ENCODE peak calls at places on chromosomes 7 and 10, in nine cellular contexts. U is cerebellar cortex; X is activated T-cell treated with anti-CD3 and anti-CD28 coated beads, Interleukin-2, amount 50 U/mL, for 1 hour; V is ovary; L is AG09319; H is HuH-7; Z is NCI-H345; I is cardiac fibroblast; R is posterior cingulate gyrus. K is an unnamed sample.

GRCh38 chr10:21158301-21158700 is 261.2 kb upstream of the NEBL start:
- DNase-seq in H (no peak), U (no peak), X (no peak), Z (no peak), R (no peak), I (no peak), L (no peak), V (no peak), K (no peak)

GRCh38 chr10:100183482-100183881 is 2.3 kb downstream of the ERLIN1 start:
- DNase-seq in R (no peak), V (no peak), L (no peak), I (peak; percentile 6), Z (no peak), H (peak; percentile 39), X (no peak), U (no peak), K (no peak)

GRCh38 chr7:21784989-21785388 is 160.7 kb downstream of the CDCA7L start:
- DNase-seq in Z (no peak), H (no peak), X (no peak), U (no peak), R (no peak), V (no peak), I (no peak), L (no peak), K (no peak)

GRCh38 chr7:50684011-50684701 is 98.5 kb downstream of the GRB10 start:
- DNase-seq in R (no peak), H (no peak), V (no peak), I (no peak), U (no peak), X (no peak), Z (no peak), L (no peak), K (no peak)

GRCh38 chr10:133141144-133141962 is 18.7 kb upstream of the KNDC1 start:
- DNase-seq in R (no peak), U (no peak), V (no peak), L (no peak), X (peak; percentile 14), I (no peak), H (no peak), Z (no peak), K (no peak)

GRCh38 chr10:93445097-93445960 is 36.8 kb downstream of the MYOF start:
- DNase-seq in H (peak; percentile 81), R (peak; percentile 52), I (peak; percentile 99), X (no peak), V (peak; percentile 94), L (peak; percentile 98), Z (peak; percentile 73), U (peak; percentile 73), K (peak; percentile 99)

GRCh38 chr7:154874409-154875113 is 128.4 kb downstream of the PAXIP1 start:
- DNase-seq in V (no peak), L (no peak), H (no peak), Z (no peak), R (no peak), I (no peak), U (no peak), X (no peak), K (no peak)

GRCh38 chr10:126376956-126377355 is 11.3 kb downstream of the ADAM12 start:
- DNase-seq in V (no peak), H (no peak), X (no peak), Z (no peak), U (no peak), L (no peak), I (peak; percentile 41), R (no peak), K (peak; percentile 33)

GRCh38 chr10:7483848-7484247 is 73.0 kb upstream of the SFMBT2 start:
- DNase-seq in I (no peak), X (no peak), H (no peak), R (no peak), V (no peak), Z (no peak), L (no peak), U (no peak), K (no peak)

GRCh38 chr7:31788445-31788844 is 101.4 kb downstream of the PPP1R17 start:
- DNase-seq in V (no peak), X (no peak), Z (no peak), U (no peak), H (no peak), R (no peak), I (no peak), L (no peak), K (no peak)

GRCh38 chr7:17033245-17033644 is 151.5 kb upstream of the AGR3 start:
- DNase-seq in U (no peak), Z (no peak), V (no peak), H (no peak), R (no peak), I (no peak), X (no peak), L (no peak), K (no peak)

GRCh38 chr7:5218564-5219360 is 28.7 kb downstream of the WIPI2 start:
- DNase-seq in U (no peak), X (no peak), L (no peak), V (no peak), R (no peak), H (no peak), I (no peak), Z (no peak), K (no peak)

GRCh38 chr10:73827346-73828089 is 16.1 kb upstream of the NDST2 start:
- DNase-seq in L (no peak), X (no peak), U (no peak), V (no peak), R (no peak), I (no peak), Z (no peak), H (no peak), K (no peak)

GRCh38 chr7:91876391-91877133 is 3.9 kb downstream of the MTERF1 start:
- DNase-seq in R (no peak), V (no peak), U (no peak), H (no peak), I (peak; percentile 58), X (no peak), L (no peak), Z (no peak), K (no peak)

GRCh38 chr10:20059084-20059835 is 243.0 kb downstream of the PLXDC2 start:
- DNase-seq in L (no peak), V (no peak), R (no peak), I (peak; percentile 21), H (no peak), U (no peak), Z (no peak), X (no peak), K (no peak)

GRCh38 chr7:66326501-66327180 is 121.5 kb downstream of the TPST1 start:
- DNase-seq in H (no peak), I (peak; percentile 90), L (peak; percentile 91), R (no peak), Z (no peak), U (no peak), V (no peak), X (no peak), K (peak; percentile 85)

GRCh38 chr7:78141533-78142281 is 343.1 kb downstream of the PHTF2 start:
- DNase-seq in X (no peak), H (no peak), L (peak; percentile 44), I (peak; percentile 42), V (peak; percentile 29), Z (no peak), U (peak; percentile 19), R (peak; percentile 22), K (no peak)

GRCh38 chr10:43854042-43854441 is 205.4 kb upstream of the ZNF32 start:
- DNase-seq in X (no peak), Z (no peak), I (no peak), U (no peak), V (peak; percentile 2), R (no peak), H (no peak), L (no peak), K (no peak)

GRCh38 chr10:128297709-128298457 is 171.7 kb upstream of the MKI67 start:
- DNase-seq in U (no peak), X (no peak), R (no peak), Z (no peak), I (no peak), V (no peak), L (no peak), H (no peak), K (no peak)

GRCh38 chr10:29600067-29600466 is 34.7 kb downstream of the SVIL start:
- DNase-seq in Z (no peak), I (no peak), U (no peak), R (no peak), V (no peak), L (no peak), H (no peak), X (no peak), K (no peak)

GRCh38 chr7:101733713-101734475 is 83.5 kb upstream of the CUX1 start:
- DNase-seq in Z (no peak), I (peak; percentile 72), H (peak; percentile 89), L (no peak), R (no peak), X (no peak), U (peak; percentile 25), V (peak; percentile 57), K (peak; percentile 70)

K was measured in NCI-H226.